ENCODE peak calls at places on chromosomes 1 and 21, in five cellular contexts. One of them, this sample, is unnamed. For H3K27me3, the result is how much of the 10 kb centered on the place peaks cover.

GRCh38 chr1:63774617-63775417 is 1.0 kb downstream of the ROR1 start:
- DNase-seq in tibial artery: peak
- DNase-seq in psoas muscle: peak
- DNase-seq in spleen: peak
- DNase-seq in PC-3: peak
- DNase-seq in this sample: peak

GRCh38 chr21:17053321-17053720 is 459.5 kb upstream of the CXADR start:
- DNase-seq in PC-3: no peak
- DNase-seq in tibial artery: no peak
- DNase-seq in spleen: no peak
- DNase-seq in psoas muscle: no peak
- DNase-seq in this sample: no peak

GRCh38 chr1:8818325-8818775 is 910 bp upstream of the RERE start:
- DNase-seq in spleen: no peak
- DNase-seq in psoas muscle: no peak
- DNase-seq in PC-3: peak
- DNase-seq in tibial artery: peak
- DNase-seq in this sample: no peak

GRCh38 chr1:15703562-15703961 is 19.4 kb downstream of the PLEKHM2 start:
- DNase-seq in tibial artery: peak
- DNase-seq in psoas muscle: peak
- DNase-seq in PC-3: no peak
- DNase-seq in spleen: no peak
- DNase-seq in this sample: peak

GRCh38 chr1:242738702-242739225 is 214.3 kb upstream of the PLD5 start:
- DNase-seq in spleen: no peak
- DNase-seq in PC-3: no peak
- DNase-seq in tibial artery: no peak
- DNase-seq in psoas muscle: no peak
- DNase-seq in this sample: no peak

GRCh38 chr1:41199375-41199774 is 42.7 kb downstream of the SCMH1 start:
- DNase-seq in PC-3: no peak
- DNase-seq in tibial artery: no peak
- DNase-seq in psoas muscle: no peak
- DNase-seq in spleen: no peak
- DNase-seq in this sample: no peak

GRCh38 chr21:40511976-40512375 is 335.0 kb downstream of the DSCAM start:
- DNase-seq in spleen: no peak
- DNase-seq in tibial artery: no peak
- DNase-seq in PC-3: peak
- DNase-seq in psoas muscle: no peak
- DNase-seq in this sample: no peak

GRCh38 chr1:180504186-180504585 is 1.8 kb upstream of the ACBD6 start:
- DNase-seq in PC-3: no peak
- DNase-seq in spleen: no peak
- DNase-seq in tibial artery: no peak
- DNase-seq in psoas muscle: no peak
- DNase-seq in this sample: no peak

GRCh38 chr1:230641346-230641745 is 935 bp upstream of the COG2 start:
- DNase-seq in spleen: no peak
- DNase-seq in tibial artery: no peak
- DNase-seq in psoas muscle: no peak
- DNase-seq in PC-3: peak
- DNase-seq in this sample: no peak

GRCh38 chr1:32918166-32918565 is 17.0 kb upstream of the TMEM54 start:
- DNase-seq in PC-3: no peak
- DNase-seq in spleen: no peak
- DNase-seq in psoas muscle: no peak
- DNase-seq in tibial artery: no peak
- DNase-seq in this sample: no peak

GRCh38 chr1:197352011-197352410 is 84.0 kb downstream of the CRB1 start:
- DNase-seq in PC-3: no peak
- DNase-seq in tibial artery: no peak
- DNase-seq in spleen: no peak
- DNase-seq in psoas muscle: no peak
- DNase-seq in this sample: no peak

GRCh38 chr1:157494093-157494492 is 58.2 kb downstream of the FCRL5 start:
- DNase-seq in PC-3: no peak
- DNase-seq in spleen: no peak
- DNase-seq in tibial artery: no peak
- DNase-seq in psoas muscle: no peak
- DNase-seq in this sample: no peak

GRCh38 chr1:109664671-109665070 is 3.2 kb upstream of the GSTM2 start:
- DNase-seq in PC-3: peak
- DNase-seq in tibial artery: no peak
- DNase-seq in spleen: no peak
- DNase-seq in psoas muscle: no peak
- DNase-seq in this sample: no peak

GRCh38 chr21:32241434-32241785 is 37.4 kb downstream of the MIS18A start:
- DNase-seq in PC-3: no peak
- DNase-seq in tibial artery: no peak
- DNase-seq in psoas muscle: no peak
- DNase-seq in spleen: no peak
- DNase-seq in this sample: no peak

GRCh38 chr1:83942914-83943313 is 56.0 kb downstream of the TTLL7 start:
- DNase-seq in spleen: no peak
- DNase-seq in PC-3: peak
- DNase-seq in psoas muscle: no peak
- DNase-seq in tibial artery: no peak
- DNase-seq in this sample: no peak

GRCh38 chr1:42943166-42943565 is 15.5 kb downstream of the SLC2A1 start:
- DNase-seq in PC-3: peak
- DNase-seq in psoas muscle: no peak
- DNase-seq in spleen: peak
- DNase-seq in tibial artery: no peak
- DNase-seq in this sample: peak

GRCh38 chr1:29684141-29684540 is 447.8 kb downstream of the PTPRU start:
- DNase-seq in tibial artery: no peak
- DNase-seq in PC-3: no peak
- DNase-seq in psoas muscle: peak
- DNase-seq in spleen: no peak
- DNase-seq in this sample: peak

GRCh38 chr1:203593723-203594122 is 32.9 kb upstream of the ATP2B4 start:
- DNase-seq in tibial artery: no peak
- DNase-seq in psoas muscle: peak
- DNase-seq in PC-3: peak
- DNase-seq in spleen: peak
- DNase-seq in this sample: no peak

GRCh38 chr1:224080082-224080774 is 33.7 kb upstream of the FBXO28 start:
- DNase-seq in spleen: no peak
- DNase-seq in psoas muscle: no peak
- DNase-seq in tibial artery: no peak
- DNase-seq in PC-3: peak
- DNase-seq in this sample: no peak

GRCh38 chr1:241749924-241750695 is 97.9 kb upstream of the EXO1 start:
- DNase-seq in tibial artery: no peak
- DNase-seq in psoas muscle: no peak
- DNase-seq in PC-3: peak
- DNase-seq in spleen: no peak
- DNase-seq in this sample: no peak

GRCh38 chr1:66925944-66926343 is 1.2 kb downstream of the MIER1 start:
- DNase-seq in spleen: no peak
- DNase-seq in PC-3: no peak
- DNase-seq in tibial artery: no peak
- DNase-seq in psoas muscle: no peak
- DNase-seq in this sample: no peak

GRCh38 chr1:96568639-96569038 is 152.9 kb upstream of the PTBP2 start:
- DNase-seq in PC-3: no peak
- DNase-seq in psoas muscle: no peak
- DNase-seq in tibial artery: no peak
- DNase-seq in spleen: no peak
- DNase-seq in this sample: no peak

GRCh38 chr1:84116558-84116957 is 27.5 kb upstream of the PRKACB start:
- DNase-seq in spleen: no peak
- DNase-seq in tibial artery: no peak
- DNase-seq in PC-3: no peak
- DNase-seq in psoas muscle: no peak
- DNase-seq in this sample: no peak

GRCh38 chr1:6907201-6907600 is 121.9 kb downstream of the CAMTA1 start:
- DNase-seq in psoas muscle: peak
- DNase-seq in tibial artery: no peak
- DNase-seq in PC-3: no peak
- DNase-seq in spleen: no peak
- DNase-seq in this sample: no peak

GRCh38 chr21:39610705-39611104 is 2.0 kb upstream of the B3GALT5 start:
- DNase-seq in spleen: no peak
- DNase-seq in PC-3: peak
- DNase-seq in psoas muscle: no peak
- DNase-seq in tibial artery: no peak
- DNase-seq in this sample: no peak

GRCh38 chr1:176073524-176074157 is 133.4 kb downstream of the COP1 start:
- DNase-seq in psoas muscle: no peak
- DNase-seq in tibial artery: no peak
- DNase-seq in spleen: no peak
- DNase-seq in PC-3: peak
- DNase-seq in this sample: no peak

GRCh38 chr1:99808391-99809115 is 41.6 kb upstream of the AGL start:
- DNase-seq in PC-3: peak
- DNase-seq in psoas muscle: no peak
- DNase-seq in spleen: no peak
- DNase-seq in tibial artery: no peak
- DNase-seq in this sample: no peak

DNA sequence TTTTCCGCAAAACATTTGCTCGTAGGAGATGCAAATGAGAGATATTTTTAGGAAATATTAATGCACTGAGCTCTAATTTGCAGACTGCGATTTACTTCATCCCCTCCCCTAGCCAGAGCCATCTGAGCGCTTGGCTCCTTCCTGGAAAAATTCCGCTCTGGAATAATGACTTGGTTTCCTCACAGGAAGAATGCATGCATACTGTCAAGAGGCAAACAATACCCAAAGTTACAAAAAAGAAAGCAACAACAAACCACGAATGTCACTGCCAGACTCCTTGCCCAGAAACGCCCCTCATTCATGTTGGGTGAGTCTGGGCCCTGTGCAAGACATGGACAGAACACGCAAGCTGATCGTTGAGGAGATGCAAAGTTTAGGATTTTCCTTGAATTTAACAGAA is 17.9 kb upstream of the ADARB1 start:
- DNase-seq in tibial artery: no peak
- DNase-seq in psoas muscle: no peak
- DNase-seq in spleen: no peak
- DNase-seq in PC-3: no peak
- DNase-seq in this sample: no peak
- H3K4me3 ChIP-seq in tibial artery: peak
- H3K4me3 ChIP-seq in psoas muscle: peak
- H3K4me3 ChIP-seq in spleen: no peak
- H3K4me3 ChIP-seq in PC-3: no peak
- H3K4me3 ChIP-seq in this sample: no peak

DNA sequence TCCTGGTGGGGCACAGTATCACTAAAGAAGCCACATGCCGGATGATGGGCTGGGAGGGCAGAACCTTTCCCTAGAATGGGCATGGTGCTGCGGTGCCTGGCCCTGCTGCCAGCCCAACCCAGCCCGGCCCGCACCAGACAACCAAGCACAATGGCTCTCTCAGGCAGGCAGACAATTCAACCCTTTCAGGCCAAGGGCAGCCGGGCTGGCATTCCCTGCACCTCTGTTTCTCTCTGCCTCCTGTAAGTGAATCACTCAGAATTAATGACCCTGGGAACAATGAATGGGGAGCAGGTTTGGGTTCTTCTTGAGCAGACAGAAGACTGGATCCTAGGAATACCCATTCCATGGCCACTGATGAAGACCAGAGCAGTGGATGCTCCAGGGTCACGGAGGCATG is 41.0 kb upstream of the IFFO2 start:
- DNase-seq in spleen: no peak
- DNase-seq in tibial artery: no peak
- DNase-seq in PC-3: no peak
- DNase-seq in psoas muscle: no peak
- DNase-seq in this sample: no peak
- H3K27me3 ChIP-seq in spleen: under half
- H3K27me3 ChIP-seq in tibial artery: under half
- H3K27me3 ChIP-seq in PC-3: under half
- H3K27me3 ChIP-seq in psoas muscle: under half
- H3K27me3 ChIP-seq in this sample: under half

DNA sequence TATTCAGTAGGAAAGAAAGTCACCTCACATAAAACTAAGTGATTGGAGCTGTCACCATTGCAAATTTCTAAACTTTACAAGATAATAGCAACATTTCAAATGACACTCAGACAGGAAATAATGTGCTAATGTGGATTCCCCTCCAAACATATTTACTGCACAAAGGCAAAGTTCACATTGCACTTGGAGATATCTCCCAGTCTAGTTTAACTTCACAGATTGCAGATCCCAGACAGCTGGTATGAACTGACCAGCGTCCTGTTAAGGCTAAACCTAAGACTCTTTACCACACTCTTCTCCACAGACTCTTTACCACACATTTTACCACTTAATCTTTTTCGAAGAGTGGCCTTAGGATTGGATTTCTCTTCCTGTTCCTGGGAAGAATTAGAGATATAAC is 40.6 kb upstream of the HSD3B1 start:
- DNase-seq in tibial artery: no peak
- DNase-seq in PC-3: no peak
- DNase-seq in psoas muscle: no peak
- DNase-seq in spleen: no peak
- DNase-seq in this sample: no peak
- H3K27ac ChIP-seq in tibial artery: no peak
- H3K27ac ChIP-seq in PC-3: no peak
- H3K27ac ChIP-seq in psoas muscle: no peak
- H3K27ac ChIP-seq in spleen: no peak
- H3K27ac ChIP-seq in this sample: no peak

DNA sequence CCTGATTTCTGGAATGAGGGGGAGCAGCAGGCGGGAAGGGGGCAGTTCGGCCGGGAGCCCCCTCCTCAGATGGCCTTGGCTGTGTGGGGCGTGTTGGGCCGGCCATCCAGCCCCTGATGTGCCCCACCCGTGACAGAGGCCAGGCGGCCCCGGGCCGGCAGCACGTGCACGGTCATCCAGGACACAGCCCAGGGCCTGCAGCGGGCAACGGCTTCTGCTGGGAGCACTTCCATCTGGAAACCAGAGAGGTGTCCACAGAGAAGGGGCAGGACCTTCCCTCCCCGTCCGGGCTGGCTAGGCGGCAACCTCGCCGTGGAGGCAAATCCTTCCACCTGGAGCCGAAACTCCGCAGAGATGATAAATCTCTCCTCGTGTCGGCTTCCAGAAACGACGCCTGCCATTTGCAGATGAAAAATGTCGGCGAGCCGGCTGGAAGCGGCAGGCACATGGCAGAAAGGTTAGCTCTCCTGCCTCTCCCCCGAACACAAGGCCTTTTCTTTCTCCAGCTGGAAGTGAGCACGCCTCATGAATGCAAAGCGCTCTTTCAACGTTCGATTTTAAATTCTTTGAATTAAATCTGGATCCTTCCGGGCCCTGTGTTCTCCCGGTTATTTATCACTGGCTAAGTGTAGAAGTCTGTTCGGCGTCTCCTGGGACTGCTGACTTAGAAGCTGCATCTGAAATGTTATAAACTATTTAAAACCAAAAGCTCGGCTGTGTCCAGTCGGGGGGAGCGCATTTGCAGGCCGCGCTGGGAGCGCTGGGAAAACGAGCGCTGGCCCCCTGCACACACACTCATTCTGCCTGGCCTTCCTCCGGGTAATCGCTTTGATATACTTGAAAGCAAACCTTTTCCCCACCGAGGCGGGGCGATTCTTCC is 9.4 kb upstream of the ACTRT2 start:
- DNase-seq in PC-3: no peak
- DNase-seq in tibial artery: peak
- DNase-seq in spleen: peak
- DNase-seq in psoas muscle: peak
- DNase-seq in this sample: peak
- H3K4me3 ChIP-seq in PC-3: no peak
- H3K4me3 ChIP-seq in tibial artery: peak
- H3K4me3 ChIP-seq in spleen: no peak
- H3K4me3 ChIP-seq in psoas muscle: no peak
- H3K4me3 ChIP-seq in this sample: no peak